ENCODE peak calls at places on chromosomes 4 and X, in seven cellular contexts. One of them, this sample, is unnamed.
A peak's percentile ranks its signal among the peaks of the same experiment; 100 is the strongest.

GRCh38 chr4:73978886-73979285 is 2.9 kb downstream of the PF4 start:
- DNase-seq in naive thymus-derived CD4-positive, alpha-beta T cell: no peak
- DNase-seq in aorta: no peak
- DNase-seq in T-helper 2 cell: no peak
- DNase-seq in CD4-positive, alpha-beta memory T cell: no peak
- DNase-seq in coronary artery: no peak
- DNase-seq in right cardiac atrium: no peak
- DNase-seq in this sample: no peak

GRCh38 chr4:82097504-82097903 is 276.3 kb downstream of the HNRNPD start:
- DNase-seq in CD4-positive, alpha-beta memory T cell: no peak
- DNase-seq in coronary artery: no peak
- DNase-seq in naive thymus-derived CD4-positive, alpha-beta T cell: no peak
- DNase-seq in aorta: no peak
- DNase-seq in T-helper 2 cell: no peak
- DNase-seq in right cardiac atrium: no peak
- DNase-seq in this sample: no peak

GRCh38 chr4:186820371-186820990 is 96.8 kb upstream of the FAT1 start:
- DNase-seq in coronary artery: no peak
- DNase-seq in right cardiac atrium: peak; percentile 81
- DNase-seq in aorta: peak; percentile 56
- DNase-seq in CD4-positive, alpha-beta memory T cell: no peak
- DNase-seq in naive thymus-derived CD4-positive, alpha-beta T cell: no peak
- DNase-seq in T-helper 2 cell: no peak
- DNase-seq in this sample: no peak

GRCh38 chr4:102076622-102077021 is 268.7 kb downstream of the SLC39A8 start:
- DNase-seq in CD4-positive, alpha-beta memory T cell: no peak
- DNase-seq in aorta: no peak
- DNase-seq in right cardiac atrium: no peak
- DNase-seq in coronary artery: no peak
- DNase-seq in naive thymus-derived CD4-positive, alpha-beta T cell: no peak
- DNase-seq in T-helper 2 cell: no peak
- DNase-seq in this sample: no peak

GRCh38 chrX:11064276-11064675 is 46.9 kb upstream of the HCCS start:
- DNase-seq in aorta: no peak
- DNase-seq in right cardiac atrium: peak; percentile 61
- DNase-seq in naive thymus-derived CD4-positive, alpha-beta T cell: no peak
- DNase-seq in T-helper 2 cell: no peak
- DNase-seq in CD4-positive, alpha-beta memory T cell: no peak
- DNase-seq in coronary artery: no peak
- DNase-seq in this sample: no peak

GRCh38 chr4:8103421-8103820 is 55.2 kb downstream of the ABLIM2 start:
- DNase-seq in naive thymus-derived CD4-positive, alpha-beta T cell: no peak
- DNase-seq in aorta: no peak
- DNase-seq in right cardiac atrium: peak; percentile 38
- DNase-seq in coronary artery: no peak
- DNase-seq in T-helper 2 cell: no peak
- DNase-seq in CD4-positive, alpha-beta memory T cell: no peak
- DNase-seq in this sample: no peak

GRCh38 chr4:177442623-177443155 is 452 bp upstream of the AGA start:
- DNase-seq in aorta: no peak
- DNase-seq in right cardiac atrium: no peak
- DNase-seq in coronary artery: no peak
- DNase-seq in T-helper 2 cell: no peak
- DNase-seq in CD4-positive, alpha-beta memory T cell: no peak
- DNase-seq in naive thymus-derived CD4-positive, alpha-beta T cell: no peak
- DNase-seq in this sample: no peak

GRCh38 chr4:71304289-71304850 is 34.5 kb upstream of the SLC4A4 start:
- DNase-seq in CD4-positive, alpha-beta memory T cell: no peak
- DNase-seq in naive thymus-derived CD4-positive, alpha-beta T cell: no peak
- DNase-seq in T-helper 2 cell: no peak
- DNase-seq in coronary artery: no peak
- DNase-seq in aorta: no peak
- DNase-seq in right cardiac atrium: no peak
- DNase-seq in this sample: no peak

GRCh38 chr4:88177981-88178632 is 19.7 kb upstream of the ABCG2 start:
- DNase-seq in right cardiac atrium: no peak
- DNase-seq in CD4-positive, alpha-beta memory T cell: no peak
- DNase-seq in coronary artery: no peak
- DNase-seq in aorta: peak; percentile 64
- DNase-seq in naive thymus-derived CD4-positive, alpha-beta T cell: no peak
- DNase-seq in T-helper 2 cell: no peak
- DNase-seq in this sample: no peak

GRCh38 chr4:121108557-121108956 is 36.2 kb upstream of the NDNF start:
- DNase-seq in aorta: no peak
- DNase-seq in coronary artery: no peak
- DNase-seq in right cardiac atrium: no peak
- DNase-seq in naive thymus-derived CD4-positive, alpha-beta T cell: no peak
- DNase-seq in T-helper 2 cell: no peak
- DNase-seq in CD4-positive, alpha-beta memory T cell: no peak
- DNase-seq in this sample: no peak

GRCh38 chr4:16596267-16596666 is 302.2 kb downstream of the LDB2 start:
- DNase-seq in CD4-positive, alpha-beta memory T cell: no peak
- DNase-seq in aorta: no peak
- DNase-seq in coronary artery: no peak
- DNase-seq in T-helper 2 cell: no peak
- DNase-seq in right cardiac atrium: no peak
- DNase-seq in naive thymus-derived CD4-positive, alpha-beta T cell: no peak
- DNase-seq in this sample: no peak

GRCh38 chrX:39211501-39211900 is 410.2 kb downstream of the MID1IP1 start:
- DNase-seq in aorta: no peak
- DNase-seq in coronary artery: no peak
- DNase-seq in T-helper 2 cell: no peak
- DNase-seq in naive thymus-derived CD4-positive, alpha-beta T cell: no peak
- DNase-seq in right cardiac atrium: no peak
- DNase-seq in CD4-positive, alpha-beta memory T cell: no peak
- DNase-seq in this sample: no peak

GRCh38 chr4:88865051-88865450 is 167.4 kb upstream of the NAP1L5 start:
- DNase-seq in aorta: no peak
- DNase-seq in T-helper 2 cell: no peak
- DNase-seq in naive thymus-derived CD4-positive, alpha-beta T cell: no peak
- DNase-seq in CD4-positive, alpha-beta memory T cell: no peak
- DNase-seq in coronary artery: no peak
- DNase-seq in right cardiac atrium: no peak
- DNase-seq in this sample: no peak

GRCh38 chr4:45241976-45242375 is 515.6 kb upstream of the GNPDA2 start:
- DNase-seq in aorta: no peak
- DNase-seq in CD4-positive, alpha-beta memory T cell: no peak
- DNase-seq in right cardiac atrium: no peak
- DNase-seq in naive thymus-derived CD4-positive, alpha-beta T cell: no peak
- DNase-seq in coronary artery: no peak
- DNase-seq in T-helper 2 cell: no peak
- DNase-seq in this sample: no peak

GRCh38 chr4:137998666-137999429 is 243.3 kb downstream of the SLC7A11 start:
- DNase-seq in coronary artery: no peak
- DNase-seq in right cardiac atrium: no peak
- DNase-seq in aorta: no peak
- DNase-seq in CD4-positive, alpha-beta memory T cell: no peak
- DNase-seq in T-helper 2 cell: no peak
- DNase-seq in naive thymus-derived CD4-positive, alpha-beta T cell: no peak
- DNase-seq in this sample: no peak

GRCh38 chrX:44400588-44400987 is 57.1 kb upstream of the EFHC2 start:
- DNase-seq in naive thymus-derived CD4-positive, alpha-beta T cell: no peak
- DNase-seq in aorta: no peak
- DNase-seq in coronary artery: no peak
- DNase-seq in right cardiac atrium: no peak
- DNase-seq in T-helper 2 cell: no peak
- DNase-seq in CD4-positive, alpha-beta memory T cell: no peak
- DNase-seq in this sample: no peak

GRCh38 chrX:111170017-111170416 is 74.0 kb downstream of the PAK3 start:
- DNase-seq in coronary artery: no peak
- DNase-seq in T-helper 2 cell: no peak
- DNase-seq in CD4-positive, alpha-beta memory T cell: no peak
- DNase-seq in naive thymus-derived CD4-positive, alpha-beta T cell: no peak
- DNase-seq in right cardiac atrium: no peak
- DNase-seq in aorta: no peak
- DNase-seq in this sample: no peak

GRCh38 chr4:107896158-107896645 is 35.1 kb upstream of the CYP2U1 start:
- DNase-seq in aorta: no peak
- DNase-seq in coronary artery: no peak
- DNase-seq in CD4-positive, alpha-beta memory T cell: no peak
- DNase-seq in T-helper 2 cell: no peak
- DNase-seq in naive thymus-derived CD4-positive, alpha-beta T cell: no peak
- DNase-seq in right cardiac atrium: no peak
- DNase-seq in this sample: no peak

GRCh38 chrX:57453901-57454300 is 137.9 kb upstream of the ZXDB start:
- DNase-seq in naive thymus-derived CD4-positive, alpha-beta T cell: peak; percentile 6
- DNase-seq in T-helper 2 cell: no peak
- DNase-seq in right cardiac atrium: no peak
- DNase-seq in aorta: no peak
- DNase-seq in coronary artery: no peak
- DNase-seq in CD4-positive, alpha-beta memory T cell: peak; percentile 31
- DNase-seq in this sample: no peak

GRCh38 chr4:171007618-171008390 is 805.4 kb upstream of the GALNTL6 start:
- DNase-seq in aorta: no peak
- DNase-seq in CD4-positive, alpha-beta memory T cell: no peak
- DNase-seq in coronary artery: no peak
- DNase-seq in naive thymus-derived CD4-positive, alpha-beta T cell: no peak
- DNase-seq in T-helper 2 cell: no peak
- DNase-seq in right cardiac atrium: no peak
- DNase-seq in this sample: no peak

GRCh38 chr4:37812713-37813112 is 13.8 kb upstream of the PGM2 start:
- DNase-seq in aorta: no peak
- DNase-seq in coronary artery: no peak
- DNase-seq in right cardiac atrium: no peak
- DNase-seq in naive thymus-derived CD4-positive, alpha-beta T cell: no peak
- DNase-seq in CD4-positive, alpha-beta memory T cell: no peak
- DNase-seq in T-helper 2 cell: no peak
- DNase-seq in this sample: no peak

GRCh38 chrX:23908219-23909003 is 605 bp downstream of the CXorf58 start:
- DNase-seq in aorta: no peak
- DNase-seq in right cardiac atrium: no peak
- DNase-seq in CD4-positive, alpha-beta memory T cell: no peak
- DNase-seq in coronary artery: no peak
- DNase-seq in naive thymus-derived CD4-positive, alpha-beta T cell: no peak
- DNase-seq in T-helper 2 cell: no peak
- DNase-seq in this sample: no peak

GRCh38 chrX:23832750-23833149 is 49.8 kb downstream of the SAT1 start:
- DNase-seq in CD4-positive, alpha-beta memory T cell: no peak
- DNase-seq in aorta: no peak
- DNase-seq in naive thymus-derived CD4-positive, alpha-beta T cell: no peak
- DNase-seq in coronary artery: no peak
- DNase-seq in T-helper 2 cell: no peak
- DNase-seq in right cardiac atrium: no peak
- DNase-seq in this sample: no peak

GRCh38 chrX:119529355-119530276 is 35.6 kb downstream of the STEEP1 start:
- DNase-seq in naive thymus-derived CD4-positive, alpha-beta T cell: no peak
- DNase-seq in right cardiac atrium: no peak
- DNase-seq in CD4-positive, alpha-beta memory T cell: no peak
- DNase-seq in aorta: no peak
- DNase-seq in coronary artery: no peak
- DNase-seq in T-helper 2 cell: no peak
- DNase-seq in this sample: no peak

GRCh38 chrX:118521435-118521834 is 25.8 kb downstream of the DOCK11 start:
- DNase-seq in right cardiac atrium: no peak
- DNase-seq in aorta: no peak
- DNase-seq in CD4-positive, alpha-beta memory T cell: no peak
- DNase-seq in naive thymus-derived CD4-positive, alpha-beta T cell: no peak
- DNase-seq in coronary artery: no peak
- DNase-seq in T-helper 2 cell: no peak
- DNase-seq in this sample: no peak

GRCh38 chrX:149825424-149825823 is 43.7 kb downstream of the MAGEA9 start:
- DNase-seq in coronary artery: no peak
- DNase-seq in right cardiac atrium: peak; percentile 68
- DNase-seq in naive thymus-derived CD4-positive, alpha-beta T cell: peak; percentile 10
- DNase-seq in T-helper 2 cell: peak; percentile 3
- DNase-seq in aorta: no peak
- DNase-seq in CD4-positive, alpha-beta memory T cell: peak; percentile 21
- DNase-seq in this sample: no peak

This sample was measured in type B pancreatic cell.